ENCODE peak calls at places on chromosomes 3 and 15, in eight cellular contexts. R is HCT116; U is ovary; H is mucosa of descending colon; V is A549; Y is left ventricle myocardium inferior; G is CD8-positive, alpha-beta T cell; P is GM23338. D is an unnamed sample. For H3K4me1, the result is how much of the 10 kb centered on the place peaks cover.

GRCh38 chr15:62887113-62887570 is 155.4 kb upstream of the TPM1 start:
- DNase-seq in U (peak), Y (no peak), V (no peak), R (no peak), H (no peak), G (no peak), P (no peak), D (no peak)

GRCh38 chr3:87350367-87351199 is 74.2 kb upstream of the POU1F1 start:
- DNase-seq in G (no peak), P (peak), U (no peak), V (peak), R (peak), H (no peak), Y (no peak), D (no peak)

GRCh38 chr15:66080791-66081475 is 172.6 kb downstream of the MEGF11 start:
- DNase-seq in U (peak), G (no peak), V (peak), R (no peak), H (peak), Y (no peak), P (peak), D (no peak)

GRCh38 chr15:83626171-83626802 is 27.6 kb upstream of the ADAMTSL3 start:
- DNase-seq in G (no peak), Y (no peak), H (no peak), R (no peak), V (no peak), P (no peak), U (no peak), D (no peak)

GRCh38 chr3:36380171-36381031 is at the start of gene STAC:
- DNase-seq in G (no peak), V (peak), P (peak), Y (peak), H (peak), R (no peak), U (no peak), D (no peak)

GRCh38 chr3:172612871-172613678 is 89.8 kb upstream of the TNFSF10 start:
- DNase-seq in R (no peak), G (no peak), P (no peak), U (peak), Y (no peak), V (no peak), H (no peak), D (no peak)

GRCh38 chr3:160676547-160677303 is at the start of gene ARL14:
- DNase-seq in V (peak), P (no peak), Y (no peak), G (no peak), H (no peak), R (peak), U (no peak), D (no peak)

GRCh38 chr15:92797168-92798052 is 102.7 kb upstream of the CHD2 start:
- DNase-seq in H (no peak), U (no peak), P (peak), G (no peak), V (peak), Y (no peak), R (peak), D (no peak)

GRCh38 chr15:91243806-91244205 is 143.7 kb downstream of the SV2B start:
- DNase-seq in V (no peak), H (no peak), U (no peak), Y (no peak), P (no peak), R (no peak), G (no peak), D (no peak)

GRCh38 chr3:13653631-13654279 is 104.8 kb downstream of the FBLN2 start:
- DNase-seq in R (no peak), H (no peak), G (no peak), Y (no peak), P (no peak), U (no peak), V (no peak), D (no peak)

GRCh38 chr15:83278191-83278590 is 6.3 kb downstream of the BNC1 start:
- DNase-seq in R (no peak), Y (no peak), V (no peak), G (no peak), U (no peak), P (no peak), H (no peak), D (no peak)

GRCh38 chr3:24591661-24592555 is 97.3 kb upstream of the THRB start:
- DNase-seq in G (no peak), V (no peak), R (no peak), P (no peak), Y (no peak), U (no peak), H (no peak), D (no peak)

GRCh38 chr3:160869825-160870224 is 113.8 kb downstream of the PPM1L start:
- DNase-seq in G (no peak), Y (peak), U (no peak), V (no peak), H (no peak), P (no peak), R (no peak), D (peak)

GRCh38 chr15:70826634-70827033 is 27.3 kb downstream of the LARP6 start:
- DNase-seq in G (no peak), U (no peak), R (peak), H (no peak), P (no peak), Y (no peak), V (peak), D (no peak)

GRCh38 chr15:29170496-29170895 is 99.1 kb downstream of the NSMCE3 start:
- DNase-seq in H (no peak), P (peak), V (no peak), Y (no peak), U (no peak), G (no peak), R (no peak), D (no peak)

GRCh38 chr3:134796313-134797079 is 1.4 kb downstream of the EPHB1 start:
- DNase-seq in P (peak), Y (no peak), H (no peak), R (no peak), G (no peak), V (no peak), U (no peak), D (no peak)

GRCh38 chr3:53156368-53156834 is 4.6 kb upstream of the PRKCD start:
- DNase-seq in V (no peak), H (peak), Y (no peak), G (no peak), U (no peak), R (no peak), P (peak), D (no peak)

GRCh38 chr15:67130166-67130565 is 64.8 kb downstream of the SMAD3 start:
- DNase-seq in U (no peak), H (no peak), V (no peak), G (no peak), R (no peak), P (no peak), Y (no peak), D (no peak)

GRCh38 chr3:36989000-36989399 is 3.9 kb downstream of the EPM2AIP1 start:
- DNase-seq in V (no peak), R (no peak), Y (no peak), U (no peak), P (no peak), H (no peak), G (no peak), D (no peak)

GRCh38 chr15:38053786-38054185 is 119.3 kb downstream of the TMCO5A start:
- DNase-seq in V (no peak), H (no peak), Y (no peak), P (no peak), G (no peak), R (no peak), U (no peak), D (no peak)

GRCh38 chr3:156795890-156796451 is 30.2 kb upstream of the LEKR1 start:
- DNase-seq in U (no peak), G (no peak), R (no peak), H (no peak), Y (no peak), V (no peak), P (no peak), D (no peak)

GRCh38 chr3:50365842-50366220 is 6.5 kb upstream of the TMEM115 start:
- DNase-seq in R (no peak), Y (no peak), V (no peak), P (no peak), H (no peak), U (no peak), G (no peak), D (no peak)

GRCh38 chr3:99579246-99579645 is 59.1 kb upstream of the COL8A1 start:
- DNase-seq in P (no peak), Y (no peak), H (no peak), G (no peak), R (no peak), V (no peak), U (no peak), D (no peak)

GRCh38 chr15:56295433-56295832 is 51.8 kb upstream of the RFX7 start:
- DNase-seq in R (no peak), V (no peak), G (no peak), U (no peak), H (no peak), P (peak), Y (no peak), D (no peak)

GRCh38 chr3:192408007-192408655 is 319.2 kb downstream of the FGF12 start:
- DNase-seq in U (no peak), V (no peak), Y (peak), H (no peak), P (peak), R (no peak), G (no peak), D (no peak)

GRCh38 chr15:100175406-100176114 is 166.2 kb downstream of the ADAMTS17 start:
- DNase-seq in G (peak), P (no peak), V (no peak), H (no peak), Y (no peak), R (no peak), U (no peak), D (no peak)

GRCh38 chr15:93027413-93027812 is 61.6 kb downstream of the RGMA start:
- DNase-seq in U (no peak), R (no peak), G (no peak), V (no peak), P (no peak), H (no peak), Y (no peak), D (no peak)

GRCh38 chr3:40616420-40616819 is 91.7 kb downstream of the ZNF621 start:
- DNase-seq in R (no peak), Y (no peak), H (no peak), G (no peak), P (peak), U (no peak), V (no peak), D (no peak)

GRCh38 chr15:58537033-58537432 is 105.2 kb downstream of the LIPC start:
- DNase-seq in G (no peak), H (no peak), Y (no peak), P (no peak), V (no peak), U (no peak), R (no peak), D (no peak)

GRCh38 chr3:127258733-127259132 is 29.1 kb downstream of the PRR20G start:
- DNase-seq in P (no peak), H (no peak), U (no peak), R (no peak), G (no peak), Y (no peak), V (no peak), D (no peak)

GRCh38 chr3:148600440-148600839 is 97.3 kb upstream of the AGTR1 start:
- DNase-seq in U (no peak), G (no peak), Y (no peak), R (no peak), H (no peak), P (no peak), V (no peak), D (no peak)

GRCh38 chr3:193132923-193133463 is 108.0 kb upstream of the PLAAT1 start:
- DNase-seq in H (no peak), U (no peak), Y (no peak), G (no peak), R (no peak), V (no peak), P (no peak), D (no peak)

GRCh38 chr3:9777695-9778023 is 7.9 kb upstream of the CAMK1 start:
- DNase-seq in G (no peak), H (no peak), Y (no peak), P (no peak), V (no peak), R (no peak), U (no peak), D (no peak)

GRCh38 chr3:16325850-16326249 is 60.8 kb downstream of the OXNAD1 start:
- DNase-seq in Y (no peak), U (no peak), R (no peak), H (no peak), P (no peak), G (no peak), V (no peak), D (no peak)

GRCh38 chr15:79673416-79674123 is 223.2 kb downstream of the MTHFS start:
- DNase-seq in H (no peak), P (peak), V (peak), G (no peak), U (no peak), Y (no peak), R (no peak), D (no peak)

GRCh38 chr3:67601919-67602608 is 52.3 kb downstream of the SUCLG2 start:
- DNase-seq in V (no peak), U (no peak), Y (no peak), R (no peak), P (no peak), H (no peak), G (no peak), D (no peak)

GRCh38 chr15:98532063-98532462 is 116.3 kb upstream of the IGF1R start:
- DNase-seq in P (no peak), G (no peak), V (no peak), H (no peak), Y (no peak), U (no peak), R (no peak), D (no peak)

GRCh38 chr3:146166450-146167222 is 5.7 kb upstream of the PLOD2 start:
- DNase-seq in H (no peak), Y (no peak), V (no peak), U (no peak), R (no peak), P (no peak), G (no peak), D (no peak)

GRCh38 chr3:142445816-142446254 is 2.0 kb downstream of the XRN1 start:
- DNase-seq in U (no peak), V (no peak), G (no peak), Y (no peak), H (no peak), R (no peak), P (no peak), D (no peak)

GRCh38 chr15:41928100-41928499 is 34.2 kb upstream of the SPTBN5 start:
- DNase-seq in G (no peak), U (no peak), P (no peak), H (no peak), Y (no peak), R (no peak), V (peak), D (no peak)
- H3K4me1 ChIP-seq in G (under half), U (under half), P (under half), H (half or more), Y (half or more), R (under half), V (half or more), D (half or more)

GRCh38 chr15:87943629-87944028 is 312.9 kb downstream of the NTRK3 start:
- DNase-seq in U (no peak), R (no peak), Y (no peak), P (no peak), V (no peak), H (no peak), G (no peak), D (no peak)

GRCh38 chr15:87941606-87942005 is 314.9 kb downstream of the NTRK3 start:
- DNase-seq in U (no peak), H (no peak), R (no peak), P (no peak), Y (no peak), G (no peak), V (no peak), D (no peak)

GRCh38 chr15:87940763-87941162 is 315.8 kb downstream of the NTRK3 start:
- DNase-seq in G (no peak), P (no peak), Y (no peak), V (no peak), H (no peak), U (no peak), R (no peak), D (no peak)

GRCh38 chr15:87944051-87944450 is 312.5 kb downstream of the NTRK3 start:
- DNase-seq in H (no peak), U (no peak), V (no peak), Y (no peak), P (no peak), R (no peak), G (no peak), D (no peak)

GRCh38 chr15:87942316-87942715 is 314.2 kb downstream of the NTRK3 start:
- DNase-seq in H (no peak), Y (no peak), V (no peak), U (no peak), R (no peak), G (no peak), P (no peak), D (no peak)
- H3K4me1 ChIP-seq in H (under half), Y (under half), V (under half), U (under half), R (under half), G (under half), P (under half), D (under half)

DNA sequence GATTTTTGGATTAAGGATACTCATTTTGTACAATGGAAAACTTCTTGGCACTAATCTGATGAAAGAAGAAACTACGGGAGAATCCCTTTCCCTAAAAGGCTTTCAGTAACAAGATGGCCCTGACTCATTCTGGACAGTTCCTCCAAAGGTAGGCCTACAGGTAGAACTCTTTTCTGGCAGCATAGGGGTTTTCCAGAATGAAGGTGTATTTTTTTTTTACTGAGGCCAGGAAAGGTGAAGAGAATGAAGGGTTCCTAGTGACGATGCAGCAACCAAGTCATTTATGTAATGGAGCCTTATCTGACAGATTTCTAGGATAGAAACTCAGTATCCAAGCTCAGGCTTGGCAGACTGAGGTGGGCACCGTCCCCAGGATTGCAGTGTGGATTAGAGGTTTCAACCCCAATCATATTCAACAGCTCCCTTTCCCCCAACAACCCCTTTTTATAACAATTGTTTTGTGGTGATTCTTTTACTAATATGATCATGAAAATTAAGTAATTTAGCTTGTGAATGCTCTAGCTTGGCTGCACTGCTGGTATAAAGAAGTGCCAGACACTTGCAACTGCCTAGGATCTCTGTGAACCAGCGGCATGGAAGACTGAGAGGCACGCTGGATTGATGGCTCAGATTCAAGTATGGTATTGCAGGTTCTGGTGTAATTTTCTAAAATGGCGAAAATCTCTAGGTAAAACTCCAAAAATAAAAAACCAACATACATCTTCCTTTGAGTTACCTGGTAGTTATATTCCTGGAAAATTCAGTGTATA is 8.7 kb upstream of the TRIM69 start:
- DNase-seq in H (no peak), Y (no peak), V (no peak), P (no peak), U (no peak), G (no peak), R (no peak), D (no peak)
- H3K4me1 ChIP-seq in H (half or more), Y (half or more), V (under half), P (under half), U (under half), G (half or more), R (under half), D (under half)

GRCh38 chr15:89095556-89095955 is 7.3 kb downstream of the ABHD2 start:
- DNase-seq in H (no peak), R (no peak), Y (no peak), G (no peak), P (no peak), V (no peak), U (no peak), D (no peak)
- H3K4me1 ChIP-seq in H (under half), R (under half), Y (half or more), G (under half), P (under half), V (half or more), U (under half), D (under half)

GRCh38 chr3:195895900-195896360 is 12.4 kb downstream of the TNK2 start:
- DNase-seq in Y (peak), P (peak), U (peak), H (peak), G (peak), V (peak), R (no peak), D (no peak)

GRCh38 chr3:195895078-195895899 is 13.1 kb downstream of the TNK2 start:
- DNase-seq in H (peak), U (peak), P (peak), V (peak), R (peak), G (peak), Y (peak), D (no peak)

GRCh38 chr3:195897853-195898415 is 10.4 kb downstream of the TNK2 start:
- DNase-seq in G (no peak), U (no peak), P (peak), Y (no peak), R (no peak), H (no peak), V (no peak), D (no peak)

GRCh38 chr3:195896361-195897080 is 11.8 kb downstream of the TNK2 start:
- DNase-seq in P (peak), G (no peak), R (no peak), Y (peak), H (no peak), V (no peak), U (peak), D (no peak)

GRCh38 chr3:195897081-195897852 is 11.1 kb downstream of the TNK2 start:
- DNase-seq in H (peak), R (no peak), V (peak), Y (no peak), U (peak), G (no peak), P (no peak), D (no peak)
- H3K4me1 ChIP-seq in H (under half), R (under half), V (under half), Y (half or more), U (under half), G (half or more), P (under half), D (under half)

GRCh38 chr3:15042936-15043335 is 22.2 kb downstream of the MRPS25 start:
- DNase-seq in Y (no peak), V (no peak), U (no peak), H (no peak), R (no peak), G (no peak), P (no peak), D (no peak)

GRCh38 chr3:15044311-15044710 is 20.8 kb downstream of the MRPS25 start:
- DNase-seq in H (no peak), G (no peak), P (no peak), Y (no peak), U (no peak), V (no peak), R (no peak), D (no peak)

GRCh38 chr3:15043772-15044171 is 21.3 kb downstream of the MRPS25 start:
- DNase-seq in Y (no peak), R (no peak), G (no peak), U (no peak), P (no peak), H (no peak), V (no peak), D (no peak)

GRCh38 chr3:15040844-15041243 is 24.3 kb downstream of the MRPS25 start:
- DNase-seq in V (no peak), G (no peak), U (no peak), R (no peak), H (no peak), P (no peak), Y (no peak), D (no peak)

GRCh38 chr3:15041950-15042349 is 23.2 kb downstream of the MRPS25 start:
- DNase-seq in Y (no peak), P (no peak), U (no peak), V (no peak), G (no peak), R (no peak), H (no peak), D (no peak)
- H3K4me1 ChIP-seq in Y (half or more), P (under half), U (under half), V (under half), G (under half), R (under half), H (under half), D (under half)